ENCODE peak calls at places on chromosomes 12 and 14, in four cellular contexts. E, D, H and J are unnamed samples. For H3K27me3, the result is how much of the 10 kb centered on the place peaks cover.

GRCh38 chr14:103686831-103687485 is 28.3 kb downstream of the XRCC3 start:
- DNase-seq in E (no peak), D (peak), H (no peak), J (no peak)

GRCh38 chr14:98366429-98366828 is 905.6 kb downstream of the BCL11B start:
- DNase-seq in E (no peak), D (no peak), H (no peak), J (no peak)

GRCh38 chr12:15928345-15928744 is 17.2 kb downstream of the DERA start:
- DNase-seq in E (no peak), D (no peak), H (peak), J (no peak)

GRCh38 chr14:34081126-34081575 is 130.3 kb upstream of the EGLN3 start:
- DNase-seq in E (no peak), D (no peak), H (no peak), J (no peak)

GRCh38 chr14:62889354-62889753 is 155.9 kb downstream of the KCNH5 start:
- DNase-seq in E (no peak), D (no peak), H (no peak), J (no peak)

GRCh38 chr14:104985675-104986486 is at the start of gene CLBA1:
- DNase-seq in E (peak), D (peak), H (no peak), J (peak)

GRCh38 chr12:90897316-90897715 is 57.7 kb downstream of the CCER1 start:
- DNase-seq in E (no peak), D (no peak), H (no peak), J (no peak)

GRCh38 chr14:53630336-53630735 is 326.3 kb downstream of the BMP4 start:
- DNase-seq in E (no peak), D (no peak), H (no peak), J (no peak)

GRCh38 chr14:24075485-24076301 is 4.3 kb downstream of the CPNE6 start:
- DNase-seq in E (no peak), D (no peak), H (no peak), J (no peak)

GRCh38 chr12:27003421-27004311 is 10.5 kb downstream of the TM7SF3 start:
- DNase-seq in E (no peak), D (no peak), H (no peak), J (no peak)

GRCh38 chr14:55412686-55413085 is 1.1 kb upstream of the ATG14 start:
- DNase-seq in E (no peak), D (no peak), H (no peak), J (no peak)

GRCh38 chr12:69042557-69042956 is 109.6 kb upstream of the CPM start:
- DNase-seq in E (no peak), D (no peak), H (no peak), J (no peak)

GRCh38 chr12:10205251-10205807 is 7.3 kb upstream of the GABARAPL1 start:
- DNase-seq in E (no peak), D (no peak), H (no peak), J (no peak)

GRCh38 chr14:95545769-95546168 is 10.9 kb downstream of the GLRX5 start:
- DNase-seq in E (no peak), D (no peak), H (peak), J (no peak)

GRCh38 chr12:91191516-91192111 is 9.0 kb upstream of the DCN start:
- DNase-seq in E (no peak), D (no peak), H (no peak), J (no peak)

GRCh38 chr12:1918081-1918874 is at the start of gene CACNA2D4:
- DNase-seq in E (no peak), D (no peak), H (no peak), J (peak)

GRCh38 chr14:36243183-36243582 is 66.7 kb upstream of the PTCSC3 start:
- DNase-seq in E (no peak), D (no peak), H (no peak), J (no peak)

GRCh38 chr14:36233217-36233616 is 56.7 kb upstream of the PTCSC3 start:
- DNase-seq in E (no peak), D (no peak), H (no peak), J (no peak)

GRCh38 chr14:36241183-36241582 is 64.7 kb upstream of the PTCSC3 start:
- DNase-seq in E (no peak), D (no peak), H (no peak), J (no peak)

GRCh38 chr14:36238666-36239363 is 62.3 kb upstream of the PTCSC3 start:
- DNase-seq in E (no peak), D (no peak), H (peak), J (no peak)
- H3K27me3 ChIP-seq in E (half or more), D (under half), H (under half), J (under half)

GRCh38 chr12:88108021-88108420 is 33.9 kb downstream of the CEP290 start:
- DNase-seq in E (no peak), D (no peak), H (no peak), J (no peak)

GRCh38 chr12:88113871-88114270 is 28.0 kb downstream of the CEP290 start:
- DNase-seq in E (no peak), D (no peak), H (no peak), J (no peak)

GRCh38 chr12:88111074-88111652 is 30.7 kb downstream of the CEP290 start:
- DNase-seq in E (no peak), D (no peak), H (peak), J (no peak)
- TF ChIP-seq CTCF in E (peak), D (peak), H (peak), J (no peak)

GRCh38 chr12:52213541-52214420 is 19.3 kb upstream of the KRT7 start:
- DNase-seq in E (peak), D (peak), H (no peak), J (peak)

GRCh38 chr12:52211716-52212585 is 20.1 kb upstream of the KRT80 start:
- DNase-seq in E (peak), D (peak), H (no peak), J (no peak)

GRCh38 chr12:52214421-52214802 is 18.6 kb upstream of the KRT7 start:
- DNase-seq in E (no peak), D (peak), H (no peak), J (no peak)

GRCh38 chr12:52210925-52211650 is 19.3 kb upstream of the KRT80 start:
- DNase-seq in E (no peak), D (peak), H (no peak), J (no peak)

GRCh38 chr12:52212701-52213540 is 20.1 kb upstream of the KRT7 start:
- DNase-seq in E (no peak), D (peak), H (no peak), J (peak)
- H3K27me3 ChIP-seq in E (under half), D (under half), H (under half), J (under half)

DNA sequence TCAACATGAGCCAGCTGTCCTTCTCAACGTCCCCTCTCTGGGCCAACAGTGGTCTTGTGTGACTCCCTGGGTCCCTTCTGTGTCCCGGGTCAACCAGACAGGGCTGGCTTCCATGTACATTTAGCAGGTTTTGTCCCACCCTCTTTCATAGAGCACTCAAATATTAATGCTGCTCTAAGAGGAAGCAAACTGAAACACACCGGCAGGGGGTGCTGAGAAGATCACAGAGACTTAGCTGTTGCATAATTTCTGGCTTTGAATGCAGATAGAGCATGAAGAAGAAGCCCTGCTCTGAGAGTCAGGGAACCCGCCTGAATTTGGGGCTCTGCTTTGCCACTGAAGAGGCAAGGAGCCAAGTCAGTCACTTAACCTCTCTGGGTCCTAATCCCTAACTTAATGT is 138.7 kb downstream of the ESRRB start:
- DNase-seq in E (no peak), D (no peak), H (no peak), J (no peak)
- TF ChIP-seq CTCF in E (no peak), D (no peak), H (no peak), J (no peak)

DNA sequence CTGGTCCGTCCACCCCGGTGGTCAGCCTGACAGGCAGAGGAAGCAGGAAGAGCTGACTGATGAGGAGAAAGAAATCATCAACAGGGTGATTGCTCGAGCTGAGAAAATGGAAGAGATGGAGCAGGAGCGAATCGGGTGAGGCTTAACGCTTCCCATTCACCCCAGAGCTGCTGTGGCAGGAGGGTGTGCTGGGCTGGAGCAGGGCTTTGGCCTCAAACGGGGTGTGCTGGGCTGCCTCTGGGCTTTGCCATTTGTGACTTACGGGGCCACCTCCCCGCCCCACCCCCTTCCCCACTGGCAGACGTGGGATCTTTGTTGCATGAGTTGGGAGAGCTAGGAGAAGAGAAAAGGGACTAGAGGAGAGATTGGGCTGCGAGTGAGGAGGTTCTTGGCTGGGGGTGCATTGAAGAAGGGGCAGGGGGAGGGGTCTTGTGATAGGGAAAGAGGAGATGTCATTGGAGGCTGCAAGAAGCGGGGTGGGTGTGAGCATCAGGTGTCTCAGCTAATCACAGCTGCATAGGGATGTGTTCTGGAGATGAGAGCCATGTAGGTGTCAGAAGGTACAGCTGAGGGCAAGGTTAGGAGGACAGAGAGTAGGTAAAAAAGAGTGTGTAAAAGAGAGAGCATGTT is 56.3 kb downstream of the RPH3A start:
- DNase-seq in E (no peak), D (no peak), H (no peak), J (no peak)
- H3K27me3 ChIP-seq in E (half or more), D (under half), H (under half), J (under half)

DNA sequence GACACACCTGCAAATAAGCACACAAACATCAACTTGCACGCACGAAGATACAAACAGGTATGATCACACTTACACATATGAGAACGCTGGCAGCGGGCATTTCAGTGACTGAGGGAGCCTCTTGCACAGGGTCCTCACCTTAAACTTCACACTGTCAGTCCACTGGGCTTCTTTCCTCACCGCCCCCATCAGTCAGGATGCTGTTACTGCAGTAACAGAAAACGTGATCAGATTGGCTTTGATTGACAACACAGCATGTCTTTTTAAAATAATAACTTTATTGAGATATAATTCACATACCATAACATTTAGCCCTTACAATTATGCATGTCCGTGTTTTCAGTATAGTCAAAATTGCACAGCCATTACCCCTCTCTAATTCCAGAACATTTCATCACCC is 8.2 kb downstream of the CCDC197 start:
- DNase-seq in E (no peak), D (no peak), H (no peak), J (no peak)
- TF ChIP-seq CTCF in E (peak), D (peak), H (peak), J (peak)

DNA sequence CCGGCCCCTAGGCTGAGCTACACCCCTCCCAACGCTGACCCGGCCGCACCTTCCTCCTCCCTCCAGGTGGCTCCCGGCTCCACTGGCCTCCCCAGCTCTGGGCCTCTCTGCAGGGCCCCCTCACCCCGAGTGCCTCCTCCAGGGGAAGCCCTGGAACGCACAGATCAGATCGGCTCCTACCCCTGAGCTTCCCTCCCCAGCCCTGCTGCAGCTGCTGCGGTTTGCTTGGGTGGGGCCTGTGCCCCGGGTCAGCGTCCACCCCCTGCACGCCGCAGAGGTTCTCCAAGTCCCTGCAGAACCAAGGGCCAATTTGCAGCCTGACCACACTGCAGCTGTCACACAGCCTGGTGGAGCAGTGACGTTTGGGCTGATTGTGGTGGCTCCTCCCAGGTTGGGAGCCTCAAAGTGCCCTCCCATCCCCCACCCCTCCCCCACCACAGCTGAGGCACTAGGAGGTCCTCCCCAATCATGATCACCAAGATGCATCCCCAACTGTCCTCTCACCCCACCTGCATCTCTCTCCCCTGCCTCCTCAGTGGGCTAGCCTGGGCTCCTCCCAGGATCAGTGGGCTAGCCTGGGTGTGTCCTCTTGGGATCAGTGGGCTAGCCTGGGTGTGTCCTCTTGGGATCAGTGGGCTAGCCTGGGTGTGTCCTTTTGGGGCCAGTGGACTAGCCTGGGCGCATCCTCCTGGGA is 12.8 kb upstream of the FBRSL1 start:
- DNase-seq in E (no peak), D (no peak), H (no peak), J (no peak)
- H3K27me3 ChIP-seq in E (under half), D (under half), H (under half), J (under half)

GRCh38 chr12:110502449-110502738 is 263 bp downstream of the RAD9B start:
- DNase-seq in E (no peak), D (no peak), H (no peak), J (no peak)

GRCh38 chr12:110498984-110499706 is 2.8 kb downstream of the VPS29 start:
- DNase-seq in E (no peak), D (no peak), H (no peak), J (no peak)

GRCh38 chr12:110503432-110503831 is 1.3 kb downstream of the RAD9B start:
- DNase-seq in E (no peak), D (no peak), H (no peak), J (no peak)

GRCh38 chr12:110501722-110502448 is at the start of the genes RAD9B and VPS29:
- DNase-seq in E (peak), D (peak), H (peak), J (peak)

GRCh38 chr12:110501378-110501721 is 561 bp downstream of the VPS29 start:
- DNase-seq in E (no peak), D (no peak), H (no peak), J (peak)
- TF ChIP-seq CTCF in E (no peak), D (no peak), H (no peak), J (no peak)

GRCh38 chr12:132388379-132389015 is 59.1 kb upstream of the GALNT9 start:
- DNase-seq in E (no peak), D (no peak), H (no peak), J (no peak)

GRCh38 chr12:132390287-132391076 is 61.1 kb upstream of the GALNT9 start:
- DNase-seq in E (no peak), D (no peak), H (no peak), J (no peak)

GRCh38 chr12:132389526-132390286 is 60.3 kb upstream of the GALNT9 start:
- DNase-seq in E (no peak), D (no peak), H (no peak), J (no peak)

GRCh38 chr12:132386926-132387497 is 57.6 kb upstream of the GALNT9 start:
- DNase-seq in E (no peak), D (no peak), H (no peak), J (no peak)

DNA sequence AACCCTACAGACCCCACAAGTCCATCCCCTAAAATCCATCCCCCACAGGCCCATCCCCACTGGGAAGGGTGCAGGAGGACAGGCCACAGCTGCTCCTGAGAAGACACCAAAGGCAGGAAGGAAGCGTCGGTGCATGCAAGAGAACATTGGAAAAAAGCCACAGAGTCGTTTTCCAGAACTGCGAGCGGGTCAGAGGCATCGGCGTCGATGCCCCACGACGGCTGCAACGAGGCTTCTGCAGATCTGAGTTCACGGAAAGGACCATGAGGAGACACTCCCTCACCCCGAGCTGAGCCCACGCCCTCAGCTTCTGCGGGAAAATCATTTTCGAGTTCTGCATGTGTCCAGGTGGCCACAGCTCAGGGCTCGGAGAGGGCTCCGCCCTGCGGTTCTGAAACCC is 59.7 kb upstream of the GALNT9 start:
- DNase-seq in E (no peak), D (no peak), H (no peak), J (no peak)
- H3K27me3 ChIP-seq in E (half or more), D (half or more), H (under half), J (under half)